ENCODE peak calls at places on chromosomes 4 and X, in nine cellular contexts. I is astrocyte, V is adrenal gland, S is GM23338, X is body of pancreas, K is AG09309, B is astrocyte of the cerebellum, E is colonic mucosa, P is IMR-90. O is an unnamed sample.

GRCh38 chr4:91058345-91058744 is 931.2 kb downstream of the CCSER1 start:
- DNase-seq in K (no peak), P (peak; percentile 0), B (peak; percentile 19), I (peak; percentile 3), V (no peak), X (no peak), S (no peak), E (no peak), O (no peak)

GRCh38 chr4:7121174-7121573 is 53.3 kb upstream of the GRPEL1 start:
- DNase-seq in P (no peak), S (no peak), X (no peak), I (no peak), B (no peak), E (no peak), V (no peak), K (no peak), O (no peak)

GRCh38 chr4:185165605-185166063 is 22.6 kb downstream of the SLC25A4 start:
- DNase-seq in V (no peak), X (no peak), B (peak; percentile 81), P (peak; percentile 87), S (no peak), K (peak; percentile 79), I (peak; percentile 94), E (no peak), O (no peak)

GRCh38 chr4:101393256-101393655 is 45.9 kb upstream of the PPP3CA start:
- DNase-seq in S (no peak), V (peak; percentile 64), P (peak; percentile 65), K (peak; percentile 13), X (no peak), B (peak; percentile 31), I (peak; percentile 75), E (no peak), O (peak; percentile 59)

GRCh38 chr4:125316391-125316780 is 1.6 kb downstream of the FAT4 start:
- DNase-seq in X (peak; percentile 50), K (no peak), V (peak; percentile 59), B (no peak), E (peak; percentile 26), S (peak; percentile 59), P (no peak), I (no peak), O (no peak)

GRCh38 chr4:141375855-141376254 is 155.2 kb downstream of the ZNF330 start:
- DNase-seq in I (peak; percentile 90), E (no peak), B (peak; percentile 79), K (peak; percentile 89), P (peak; percentile 93), V (no peak), X (peak; percentile 4), S (peak; percentile 0), O (peak; percentile 90)

GRCh38 chr4:13547563-13548041 is 3.3 kb upstream of the NKX3-2 start:
- DNase-seq in V (no peak), P (no peak), K (no peak), S (peak; percentile 75), X (no peak), I (no peak), B (no peak), E (no peak), O (no peak)

GRCh38 chr4:153267915-153268694 is 63.9 kb downstream of the TRIM2 start:
- DNase-seq in I (no peak), X (no peak), B (no peak), K (no peak), S (no peak), E (peak; percentile 69), V (no peak), P (no peak), O (no peak)

GRCh38 chrX:42087960-42088359 is 164.6 kb upstream of the CASK start:
- DNase-seq in X (no peak), S (no peak), E (no peak), B (no peak), K (no peak), P (no peak), I (no peak), V (no peak), O (no peak)

GRCh38 chr4:63529581-63529980 is 879.7 kb downstream of the TECRL start:
- DNase-seq in B (no peak), E (no peak), K (no peak), X (no peak), S (no peak), V (no peak), P (no peak), I (no peak), O (no peak)

GRCh38 chr4:15024386-15024785 is 22.1 kb downstream of the CPEB2 start:
- DNase-seq in S (no peak), I (peak; percentile 31), K (no peak), X (no peak), E (no peak), V (no peak), P (peak; percentile 30), B (no peak), O (no peak)

GRCh38 chr4:89820005-89820404 is 17.0 kb downstream of the SNCA start:
- DNase-seq in E (no peak), K (no peak), V (no peak), I (no peak), X (no peak), S (no peak), P (no peak), B (no peak), O (no peak)

GRCh38 chr4:46254788-46255187 is 130.9 kb upstream of the GABRG1 start:
- DNase-seq in B (peak; percentile 24), S (no peak), K (no peak), V (no peak), E (no peak), I (peak; percentile 34), X (no peak), P (peak; percentile 38), O (no peak)

GRCh38 chr4:11743236-11743635 is 314.5 kb upstream of the HS3ST1 start:
- DNase-seq in S (no peak), V (no peak), P (peak; percentile 17), X (no peak), B (no peak), I (peak; percentile 26), K (no peak), E (no peak), O (no peak)

DNA sequence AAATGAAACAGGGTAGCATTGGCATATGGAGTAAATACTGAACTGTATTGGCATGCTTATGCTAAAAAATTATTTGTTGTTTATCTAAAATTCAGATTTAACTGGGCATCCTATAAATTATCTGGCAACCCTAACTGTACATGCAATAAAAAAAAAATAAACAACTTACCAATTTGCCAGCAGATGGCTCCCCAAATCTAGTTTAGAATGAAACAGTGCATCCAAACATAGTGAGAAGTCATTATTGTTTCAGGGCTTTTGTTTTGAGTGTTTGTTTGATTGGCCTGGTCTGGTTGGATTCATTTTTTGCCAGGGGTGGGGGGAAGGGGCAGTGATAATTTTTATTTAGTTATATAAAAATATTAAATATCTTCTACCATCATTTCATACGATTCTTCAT is 12.8 kb upstream of the NSUN7 start:
- DNase-seq in S (peak; percentile 41), B (peak; percentile 28), K (peak; percentile 10), I (peak; percentile 12), X (no peak), E (no peak), P (peak; percentile 22), V (no peak), O (no peak)
- TF ChIP-seq CTCF in S (peak; percentile 61), B (peak; percentile 32), K (peak; percentile 35), I (peak; percentile 20), X (peak; percentile 42), E (no peak), P (peak; percentile 44), V (peak; percentile 10), O (peak; percentile 59)

GRCh38 chr4:41932988-41933387 is 2.2 kb upstream of the TMEM33 start:
- DNase-seq in V (no peak), E (no peak), P (no peak), X (no peak), K (no peak), S (no peak), B (no peak), I (no peak), O (no peak)

GRCh38 chr4:41935652-41936021 is 408 bp downstream of the TMEM33 start:
- DNase-seq in P (peak; percentile 10), V (peak; percentile 52), B (no peak), S (no peak), E (no peak), K (no peak), I (no peak), X (no peak), O (no peak)

GRCh38 chr4:41930139-41930831 is 4.9 kb upstream of the TMEM33 start:
- DNase-seq in P (no peak), X (no peak), K (no peak), I (no peak), B (no peak), V (no peak), E (no peak), S (no peak), O (no peak)

GRCh38 chr4:41934813-41935651 is at the start of gene TMEM33:
- DNase-seq in B (peak; percentile 70), K (peak; percentile 40), X (peak; percentile 89), P (peak; percentile 79), I (peak; percentile 76), S (peak; percentile 96), E (peak; percentile 89), V (peak; percentile 92), O (peak; percentile 26)

DNA sequence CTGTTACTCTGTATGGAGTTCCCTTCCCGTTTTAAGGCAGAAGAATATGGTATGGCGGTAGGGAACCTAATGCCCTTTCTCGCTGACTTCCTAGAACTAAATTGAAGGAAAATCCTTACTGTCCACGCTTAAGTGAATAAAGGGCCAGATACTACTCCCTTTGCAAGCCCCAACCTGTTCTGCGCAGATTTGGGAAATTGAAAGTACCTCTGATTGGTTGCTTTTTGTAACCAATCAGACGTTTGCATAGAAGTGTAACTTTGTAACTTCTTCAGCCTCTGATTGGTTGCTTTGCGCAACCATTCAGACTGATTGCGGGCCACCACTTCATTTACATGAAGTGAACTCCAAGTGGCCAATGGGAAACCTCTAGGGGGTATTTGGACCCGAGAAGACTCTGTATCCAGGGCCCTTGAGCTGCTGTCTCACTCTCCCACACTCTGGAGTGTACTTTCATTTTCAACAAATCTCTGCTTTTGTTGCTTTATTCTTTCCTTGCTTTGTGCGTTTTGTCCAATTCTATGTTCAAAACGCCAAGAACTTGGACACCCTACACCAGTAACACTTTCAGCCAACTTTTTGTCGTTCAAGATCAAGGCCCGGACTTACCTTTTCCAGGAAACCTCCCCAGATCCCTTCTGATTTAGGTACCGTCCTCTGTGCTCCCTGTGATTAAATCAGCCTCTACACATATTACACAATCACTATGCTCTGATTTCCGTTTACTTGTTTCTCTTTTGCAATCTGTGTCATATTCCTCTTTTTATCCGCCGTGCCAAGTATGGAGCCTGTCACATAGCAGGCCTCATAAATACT is 1.0 kb upstream of the TMEM33 start:
- DNase-seq in B (no peak), E (no peak), V (peak; percentile 57), S (peak; percentile 57), X (no peak), K (no peak), I (no peak), P (no peak), O (no peak)
- H3K4me3 ChIP-seq in B (peak overlapping the region; percentile 96), E (peak overlapping the region; percentile 86), V (no peak overlapping the region), S (peak overlapping the region; percentile 92), X (no peak overlapping the region), K (no peak overlapping the region), I (peak overlapping the region; percentile 91), P (no peak overlapping the region), O (peak overlapping the region; percentile 74)

GRCh38 chrX:17944833-17945497 is 83.9 kb upstream of the RAI2 start:
- DNase-seq in X (no peak), S (peak; percentile 57), E (peak; percentile 24), K (no peak), V (no peak), I (no peak), B (no peak), P (no peak), O (no peak)
- TF ChIP-seq CTCF in X (peak; percentile 33), S (peak; percentile 64), E (peak; percentile 44), K (peak; percentile 52), V (peak; percentile 38), I (peak; percentile 21), B (peak; percentile 50), P (peak; percentile 37), O (peak; percentile 58)

GRCh38 chrX:45198706-45199105 is 2.0 kb downstream of the DIPK2B start:
- DNase-seq in P (no peak), B (no peak), I (no peak), V (no peak), S (no peak), X (no peak), E (no peak), K (no peak), O (no peak)
- H3K4me3 ChIP-seq in P (no peak overlapping the region), B (no peak overlapping the region), I (no peak overlapping the region), V (no peak overlapping the region), S (no peak overlapping the region), X (no peak overlapping the region), E (no peak overlapping the region), K (no peak overlapping the region), O (no peak overlapping the region)